ENCODE peak calls at places on chromosomes 3 and 15, in five cellular contexts. J is ovary; H is CD8-positive, alpha-beta memory T cell; M is SK-N-SH; N is stomach. P is an unnamed sample. For H3K27me3, the result is how much of the 10 kb centered on the place peaks cover.

GRCh38 chr15:74817370-74817737 is 4.7 kb downstream of the LMAN1L start:
- DNase-seq in N (no peak), M (peak), J (no peak), H (no peak), P (no peak)

GRCh38 chr3:111669926-111670630 is 74.9 kb upstream of the ZBED2 start:
- DNase-seq in M (no peak), N (no peak), H (no peak), J (no peak), P (no peak)

GRCh38 chr15:78276032-78276943 is 11.9 kb downstream of the DNAJA4 start:
- DNase-seq in H (no peak), M (no peak), N (no peak), J (no peak), P (no peak)

GRCh38 chr3:8556470-8556869 is 54.8 kb downstream of the LMCD1 start:
- DNase-seq in J (no peak), H (no peak), N (no peak), M (peak), P (no peak)

GRCh38 chr3:116777181-116777840 is 67.7 kb downstream of the TUSC7 start:
- DNase-seq in M (no peak), H (no peak), N (no peak), J (no peak), P (no peak)

GRCh38 chr3:4907647-4908046 is 71.6 kb upstream of the BHLHE40 start:
- DNase-seq in J (no peak), N (no peak), M (no peak), H (no peak), P (no peak)

GRCh38 chr3:54228806-54229205 is 106.5 kb downstream of the CACNA2D3 start:
- DNase-seq in N (no peak), J (no peak), H (no peak), M (no peak), P (no peak)

GRCh38 chr15:42494998-42495360 is 455 bp upstream of the SNAP23 start:
- DNase-seq in H (peak), J (no peak), N (peak), M (peak), P (no peak)

GRCh38 chr3:50256978-50257890 is 11.7 kb upstream of the SEMA3B start:
- DNase-seq in N (peak), M (peak), J (no peak), H (no peak), P (no peak)

GRCh38 chr15:66777054-66777453 is 75.0 kb downstream of the SMAD6 start:
- DNase-seq in M (no peak), H (no peak), N (no peak), J (no peak), P (no peak)

GRCh38 chr15:73601449-73602425 is 31.5 kb downstream of the NPTN start:
- DNase-seq in H (no peak), J (peak), N (no peak), M (no peak), P (no peak)

GRCh38 chr15:64070965-64071851 is 22.4 kb downstream of the CIAO2A start:
- DNase-seq in H (no peak), N (peak), J (peak), M (no peak), P (no peak)

GRCh38 chr3:122679467-122680291 is 960 bp upstream of the PARP14 start:
- DNase-seq in J (peak), M (no peak), N (peak), H (no peak), P (no peak)

GRCh38 chr3:150975096-150975991 is 2.8 kb upstream of the CLRN1 start:
- DNase-seq in J (no peak), M (no peak), H (no peak), N (no peak), P (no peak)

GRCh38 chr3:94616833-94617232 is 554.0 kb downstream of the NSUN3 start:
- DNase-seq in H (no peak), J (no peak), N (no peak), M (no peak), P (no peak)

GRCh38 chr15:97745481-97746071 is 214.9 kb upstream of the ARRDC4 start:
- DNase-seq in H (no peak), M (peak), J (no peak), N (peak), P (no peak)

GRCh38 chr15:67882487-67883227 is 42.8 kb upstream of the RNU6-1 start:
- DNase-seq in J (no peak), M (no peak), H (peak), N (no peak), P (no peak)

GRCh38 chr3:44342191-44342790 is 3.7 kb downstream of the TCAIM start:
- DNase-seq in H (no peak), N (no peak), J (no peak), M (no peak), P (no peak)

GRCh38 chr15:99421172-99421656 is 144.6 kb upstream of the MEF2A start:
- DNase-seq in M (no peak), J (peak), N (peak), H (peak), P (no peak)

GRCh38 chr3:143120716-143121239 is 1.2 kb downstream of the CHST2 start:
- DNase-seq in M (peak), H (peak), J (no peak), N (peak), P (no peak)

GRCh38 chr3:198097048-198097447 is 137.0 kb downstream of the LMLN start:
- DNase-seq in J (no peak), N (no peak), M (no peak), H (no peak), P (no peak)

GRCh38 chr3:198090795-198091194 is 130.8 kb downstream of the LMLN start:
- DNase-seq in J (no peak), N (no peak), H (no peak), M (no peak), P (no peak)

GRCh38 chr3:198092276-198092675 is 132.3 kb downstream of the LMLN start:
- DNase-seq in N (no peak), H (no peak), M (no peak), J (no peak), P (no peak)

GRCh38 chr3:198096015-198096414 is 136.0 kb downstream of the LMLN start:
- DNase-seq in M (no peak), H (no peak), N (no peak), J (no peak), P (no peak)

DNA sequence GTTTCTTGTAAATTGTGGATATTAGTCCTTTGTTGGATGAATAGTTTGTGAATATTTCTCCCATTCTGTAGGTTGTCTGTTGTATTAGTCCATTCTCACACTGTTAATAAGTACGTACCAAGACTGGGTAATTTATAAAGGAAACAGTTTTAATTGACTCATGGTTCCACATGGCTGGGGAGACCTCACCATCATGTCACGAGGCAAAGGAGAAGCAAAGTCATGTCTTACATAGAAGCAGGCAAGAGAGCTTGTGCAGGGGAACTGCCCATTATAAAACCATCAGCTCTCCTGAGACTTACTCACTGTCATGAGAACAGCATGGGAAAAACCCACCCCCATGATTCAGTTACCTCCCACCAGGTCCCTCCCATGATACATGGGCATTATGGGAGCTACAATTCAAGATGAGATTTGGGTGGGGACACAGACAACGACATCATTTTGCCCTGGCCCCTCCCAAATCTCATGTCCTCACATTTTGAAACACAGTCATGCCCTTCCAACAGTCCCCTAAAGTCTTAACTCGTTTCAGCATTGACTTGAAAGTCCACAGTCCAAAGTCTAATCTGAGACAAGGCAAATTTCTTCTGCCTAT is 133.2 kb downstream of the LMLN start:
- DNase-seq in N (no peak), H (no peak), M (no peak), J (no peak), P (no peak)
- H3K27me3 ChIP-seq in N (half or more), H (under half), M (under half), J (under half), P (under half)

DNA sequence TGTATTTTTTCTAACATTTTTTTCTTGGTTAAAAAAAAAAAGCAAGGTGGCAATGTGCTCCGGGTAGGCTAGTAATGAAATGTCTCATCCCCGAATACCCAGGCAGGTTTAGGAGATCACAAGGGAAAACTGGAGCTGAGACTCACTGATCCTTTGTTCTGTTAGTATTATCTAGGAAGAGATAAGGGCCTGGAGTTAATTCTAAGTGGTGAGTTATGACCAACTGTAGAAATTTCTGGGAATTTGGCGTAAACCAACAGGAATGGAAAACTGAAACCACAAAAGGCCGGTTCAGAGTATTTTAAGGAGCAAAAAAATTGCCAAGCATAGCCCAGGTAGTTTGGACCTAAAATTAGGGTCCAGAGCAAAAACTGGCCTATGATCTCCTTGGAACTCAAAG is 12.4 kb downstream of the PPM1M start:
- DNase-seq in J (no peak), M (no peak), N (no peak), H (no peak), P (no peak)
- H3K27ac ChIP-seq in J (no peak), M (no peak), N (no peak), H (no peak), P (peak)

GRCh38 chr3:156290917-156291268 is 170.5 kb downstream of the KCNAB1 start:
- DNase-seq in H (no peak), J (no peak), M (no peak), N (no peak), P (no peak)
- H3K27me3 ChIP-seq in H (under half), J (under half), M (under half), N (under half), P (under half)

DNA sequence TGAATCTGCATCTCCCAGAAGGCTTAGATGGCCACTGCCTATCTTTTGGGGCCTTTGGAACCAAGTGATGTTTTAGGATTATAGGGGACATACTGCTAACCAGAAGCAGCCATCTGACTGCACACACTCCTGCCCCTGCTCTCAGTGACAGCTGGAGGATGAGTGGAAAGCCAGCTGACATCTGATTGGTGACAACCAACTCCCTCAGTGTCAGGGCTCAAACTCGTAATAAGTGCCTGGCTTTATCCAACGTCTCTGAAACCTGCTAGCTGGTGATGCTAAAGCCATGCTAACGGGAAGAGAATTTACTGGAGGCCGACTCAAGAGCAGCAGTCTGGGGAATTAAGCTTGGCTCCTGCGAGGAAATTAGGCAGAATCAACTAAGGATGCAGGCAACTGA is 35.1 kb downstream of the KY start:
- DNase-seq in M (no peak), H (no peak), J (no peak), N (no peak), P (no peak)
- H3K27ac ChIP-seq in M (no peak), H (no peak), J (no peak), N (no peak), P (no peak)

GRCh38 chr3:128434524-128434923 is 32.2 kb downstream of the DNAJB8 start:
- DNase-seq in M (no peak), N (no peak), J (no peak), H (no peak), P (no peak)
- H3K27me3 ChIP-seq in M (under half), N (half or more), J (under half), H (under half), P (under half)